ENCODE peak calls at places on chromosome 7, in five cellular contexts. One of them, this sample, is unnamed. For H3K4me1, the result is how much of the 10 kb centered on the place peaks cover.

GRCh38 chr7:73907554-73908122 is 46.7 kb downstream of the TMEM270 start:
- DNase-seq in keratinocyte: no peak
- DNase-seq in mammary epithelial cell: no peak
- DNase-seq in left ventricle myocardium inferior: no peak
- DNase-seq in PC-9: no peak
- DNase-seq in this sample: no peak

GRCh38 chr7:81583882-81584533 is 185.8 kb downstream of the HGF start:
- DNase-seq in left ventricle myocardium inferior: no peak
- DNase-seq in keratinocyte: no peak
- DNase-seq in mammary epithelial cell: no peak
- DNase-seq in PC-9: no peak
- DNase-seq in this sample: no peak

GRCh38 chr7:27579565-27579964 is 83.1 kb downstream of the HIBADH start:
- DNase-seq in mammary epithelial cell: no peak
- DNase-seq in left ventricle myocardium inferior: no peak
- DNase-seq in PC-9: no peak
- DNase-seq in keratinocyte: no peak
- DNase-seq in this sample: no peak

GRCh38 chr7:24381919-24382505 is 98.0 kb downstream of the NPY start:
- DNase-seq in mammary epithelial cell: peak
- DNase-seq in left ventricle myocardium inferior: no peak
- DNase-seq in PC-9: peak
- DNase-seq in keratinocyte: no peak
- DNase-seq in this sample: peak

GRCh38 chr7:134355925-134356324 is 39.2 kb upstream of the SLC35B4 start:
- DNase-seq in PC-9: peak
- DNase-seq in left ventricle myocardium inferior: peak
- DNase-seq in keratinocyte: no peak
- DNase-seq in mammary epithelial cell: peak
- DNase-seq in this sample: no peak

GRCh38 chr7:128833939-128834310 is 3.7 kb downstream of the FLNC start:
- DNase-seq in keratinocyte: no peak
- DNase-seq in mammary epithelial cell: no peak
- DNase-seq in PC-9: no peak
- DNase-seq in left ventricle myocardium inferior: no peak
- DNase-seq in this sample: no peak

GRCh38 chr7:112587504-112587903 is 106.7 kb downstream of the LSMEM1 start:
- DNase-seq in PC-9: no peak
- DNase-seq in keratinocyte: no peak
- DNase-seq in mammary epithelial cell: no peak
- DNase-seq in left ventricle myocardium inferior: no peak
- DNase-seq in this sample: no peak

GRCh38 chr7:104275900-104276299 is 52.5 kb upstream of the LHFPL3 start:
- DNase-seq in keratinocyte: no peak
- DNase-seq in left ventricle myocardium inferior: no peak
- DNase-seq in PC-9: no peak
- DNase-seq in mammary epithelial cell: peak
- DNase-seq in this sample: no peak

GRCh38 chr7:2953099-2953498 is 90.6 kb downstream of the CARD11 start:
- DNase-seq in left ventricle myocardium inferior: no peak
- DNase-seq in mammary epithelial cell: peak
- DNase-seq in PC-9: no peak
- DNase-seq in keratinocyte: no peak
- DNase-seq in this sample: no peak

GRCh38 chr7:121872831-121873764 is at the start of gene PTPRZ1:
- DNase-seq in left ventricle myocardium inferior: no peak
- DNase-seq in keratinocyte: no peak
- DNase-seq in PC-9: no peak
- DNase-seq in mammary epithelial cell: peak
- DNase-seq in this sample: no peak

GRCh38 chr7:41319601-41320000 is 383.3 kb downstream of the INHBA start:
- DNase-seq in PC-9: no peak
- DNase-seq in mammary epithelial cell: no peak
- DNase-seq in keratinocyte: no peak
- DNase-seq in left ventricle myocardium inferior: no peak
- DNase-seq in this sample: no peak

GRCh38 chr7:41312235-41312634 is 390.7 kb downstream of the INHBA start:
- DNase-seq in mammary epithelial cell: no peak
- DNase-seq in left ventricle myocardium inferior: no peak
- DNase-seq in PC-9: no peak
- DNase-seq in keratinocyte: no peak
- DNase-seq in this sample: no peak

GRCh38 chr7:41316410-41316809 is 386.5 kb downstream of the INHBA start:
- DNase-seq in PC-9: no peak
- DNase-seq in mammary epithelial cell: no peak
- DNase-seq in keratinocyte: no peak
- DNase-seq in left ventricle myocardium inferior: no peak
- DNase-seq in this sample: no peak

GRCh38 chr7:41313171-41313570 is 389.7 kb downstream of the INHBA start:
- DNase-seq in mammary epithelial cell: no peak
- DNase-seq in keratinocyte: no peak
- DNase-seq in left ventricle myocardium inferior: no peak
- DNase-seq in PC-9: no peak
- DNase-seq in this sample: no peak

GRCh38 chr7:41315764-41316163 is 387.1 kb downstream of the INHBA start:
- DNase-seq in PC-9: no peak
- DNase-seq in mammary epithelial cell: no peak
- DNase-seq in keratinocyte: no peak
- DNase-seq in left ventricle myocardium inferior: no peak
- DNase-seq in this sample: no peak
- TF ChIP-seq CTCF in PC-9: peak
- TF ChIP-seq CTCF in mammary epithelial cell: peak
- TF ChIP-seq CTCF in keratinocyte: peak
- TF ChIP-seq CTCF in left ventricle myocardium inferior: no peak
- TF ChIP-seq CTCF in this sample: no peak

DNA sequence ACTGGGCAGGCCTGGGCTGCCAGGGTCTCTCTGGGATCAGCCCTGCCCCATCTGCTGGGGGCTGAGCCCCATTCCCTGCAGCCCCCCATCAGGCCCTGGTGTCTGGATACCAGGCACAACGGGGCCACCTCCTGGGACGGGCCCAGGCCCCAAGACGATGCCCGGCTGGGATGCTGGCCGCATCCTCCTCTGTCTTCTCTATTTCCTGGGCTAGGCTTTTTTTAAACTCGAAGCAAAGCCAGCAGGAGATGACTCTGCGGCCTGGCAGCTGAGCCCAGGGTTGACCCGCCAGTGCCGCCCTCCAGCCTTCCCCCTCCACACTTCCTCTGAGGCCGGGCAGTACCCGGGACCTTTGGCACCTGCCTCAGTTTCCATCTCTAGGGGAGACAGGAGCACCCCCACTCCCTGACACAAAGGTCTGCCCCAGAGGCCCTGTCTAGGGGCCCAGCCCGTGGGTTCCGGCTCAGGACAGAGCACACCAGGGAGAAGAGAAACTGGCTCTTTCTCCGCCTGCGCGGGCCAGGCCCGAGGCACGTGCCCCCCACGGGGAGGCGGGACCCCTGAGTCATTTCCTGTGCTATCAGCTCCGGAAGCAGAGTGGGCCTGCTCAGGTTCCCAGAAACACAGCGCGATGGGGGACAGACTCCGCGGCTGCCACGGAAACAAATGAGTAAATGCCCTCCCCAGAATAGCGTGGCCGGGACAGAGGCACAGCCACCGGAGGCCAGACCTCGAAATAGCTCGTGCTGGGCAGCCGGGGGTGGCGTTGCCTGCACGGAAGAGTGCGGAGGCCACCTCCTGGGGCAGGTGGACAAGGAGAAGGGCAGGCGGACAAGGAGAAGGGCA is 84.6 kb upstream of the PDGFA start:
- DNase-seq in mammary epithelial cell: no peak
- DNase-seq in PC-9: no peak
- DNase-seq in left ventricle myocardium inferior: peak
- DNase-seq in keratinocyte: no peak
- DNase-seq in this sample: no peak
- H3K4me1 ChIP-seq in mammary epithelial cell: under half
- H3K4me1 ChIP-seq in PC-9: under half
- H3K4me1 ChIP-seq in left ventricle myocardium inferior: half or more
- H3K4me1 ChIP-seq in keratinocyte: under half
- H3K4me1 ChIP-seq in this sample: under half

GRCh38 chr7:91239171-91239604 is 25.0 kb upstream of the FZD1 start:
- DNase-seq in PC-9: no peak
- DNase-seq in left ventricle myocardium inferior: no peak
- DNase-seq in mammary epithelial cell: peak
- DNase-seq in keratinocyte: no peak
- DNase-seq in this sample: no peak
- TF ChIP-seq CTCF in PC-9: no peak
- TF ChIP-seq CTCF in left ventricle myocardium inferior: no peak
- TF ChIP-seq CTCF in mammary epithelial cell: no peak
- TF ChIP-seq CTCF in keratinocyte: no peak
- TF ChIP-seq CTCF in this sample: no peak

GRCh38 chr7:6392712-6393666 is 54.8 kb downstream of the DAGLB start:
- DNase-seq in mammary epithelial cell: peak
- DNase-seq in keratinocyte: peak
- DNase-seq in left ventricle myocardium inferior: peak
- DNase-seq in PC-9: peak
- DNase-seq in this sample: no peak

GRCh38 chr7:6387734-6388294 is 59.9 kb downstream of the DAGLB start:
- DNase-seq in mammary epithelial cell: no peak
- DNase-seq in left ventricle myocardium inferior: no peak
- DNase-seq in keratinocyte: no peak
- DNase-seq in PC-9: no peak
- DNase-seq in this sample: no peak

GRCh38 chr7:6386779-6387178 is 61.0 kb downstream of the DAGLB start:
- DNase-seq in PC-9: no peak
- DNase-seq in keratinocyte: no peak
- DNase-seq in left ventricle myocardium inferior: no peak
- DNase-seq in mammary epithelial cell: no peak
- DNase-seq in this sample: no peak

GRCh38 chr7:6385909-6386560 is 61.7 kb downstream of the DAGLB start:
- DNase-seq in left ventricle myocardium inferior: no peak
- DNase-seq in PC-9: peak
- DNase-seq in mammary epithelial cell: no peak
- DNase-seq in keratinocyte: no peak
- DNase-seq in this sample: no peak

GRCh38 chr7:6389728-6390127 is 58.0 kb downstream of the DAGLB start:
- DNase-seq in keratinocyte: no peak
- DNase-seq in left ventricle myocardium inferior: no peak
- DNase-seq in PC-9: no peak
- DNase-seq in mammary epithelial cell: no peak
- DNase-seq in this sample: no peak
- H3K4me1 ChIP-seq in keratinocyte: under half
- H3K4me1 ChIP-seq in left ventricle myocardium inferior: half or more
- H3K4me1 ChIP-seq in PC-9: half or more
- H3K4me1 ChIP-seq in mammary epithelial cell: under half
- H3K4me1 ChIP-seq in this sample: under half

DNA sequence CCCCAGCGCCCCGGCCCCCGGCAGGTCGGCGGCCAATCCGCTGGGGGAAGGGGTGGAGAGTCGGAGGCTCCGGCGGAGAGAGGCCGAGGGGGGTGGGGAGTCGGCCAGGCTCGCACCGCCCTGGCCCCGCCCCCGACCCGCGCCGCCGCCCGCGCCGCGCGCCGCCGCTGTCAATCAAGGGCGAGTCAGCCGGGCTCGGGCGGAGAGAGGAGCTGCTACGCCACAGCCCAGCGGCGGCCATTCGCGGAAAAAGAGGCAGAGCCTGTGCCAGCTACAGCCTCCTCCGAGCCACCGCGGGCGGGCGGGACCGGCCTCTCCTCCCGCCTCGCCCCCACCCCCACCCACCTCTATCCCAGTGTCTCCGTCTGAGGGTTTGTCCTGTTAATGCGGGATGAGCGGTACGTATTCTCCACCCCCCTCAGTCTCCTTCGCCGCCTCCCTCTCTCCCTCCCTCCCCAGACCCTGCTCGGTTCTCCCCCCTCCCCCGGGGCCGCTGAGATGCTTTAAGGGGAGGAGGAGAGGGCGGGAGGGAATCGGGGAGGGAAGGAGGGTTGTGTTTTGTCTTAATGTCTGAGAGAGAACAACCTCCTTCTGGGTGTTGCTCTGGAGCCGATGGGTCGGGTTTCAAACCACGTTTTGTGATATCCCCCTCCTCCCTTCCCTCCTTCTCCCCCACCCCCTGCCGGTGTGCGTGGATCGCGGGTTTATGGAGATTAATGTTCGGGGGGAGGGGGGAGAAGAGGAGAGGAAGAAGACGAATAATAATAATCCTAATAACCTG is at the start of gene SP4:
- DNase-seq in mammary epithelial cell: peak
- DNase-seq in keratinocyte: peak
- DNase-seq in PC-9: peak
- DNase-seq in left ventricle myocardium inferior: peak
- DNase-seq in this sample: peak
- TF ChIP-seq CTCF in mammary epithelial cell: no peak
- TF ChIP-seq CTCF in keratinocyte: no peak
- TF ChIP-seq CTCF in PC-9: no peak
- TF ChIP-seq CTCF in left ventricle myocardium inferior: peak
- TF ChIP-seq CTCF in this sample: no peak

GRCh38 chr7:55539380-55539779 is 32.9 kb downstream of the VOPP1 start:
- DNase-seq in mammary epithelial cell: no peak
- DNase-seq in left ventricle myocardium inferior: no peak
- DNase-seq in PC-9: no peak
- DNase-seq in keratinocyte: no peak
- DNase-seq in this sample: no peak

GRCh38 chr7:55540226-55540858 is 32.0 kb downstream of the VOPP1 start:
- DNase-seq in left ventricle myocardium inferior: no peak
- DNase-seq in PC-9: no peak
- DNase-seq in keratinocyte: no peak
- DNase-seq in mammary epithelial cell: no peak
- DNase-seq in this sample: no peak

GRCh38 chr7:55537458-55537825 is 34.9 kb downstream of the VOPP1 start:
- DNase-seq in mammary epithelial cell: no peak
- DNase-seq in keratinocyte: no peak
- DNase-seq in left ventricle myocardium inferior: no peak
- DNase-seq in PC-9: no peak
- DNase-seq in this sample: no peak

GRCh38 chr7:55536619-55537457 is 35.5 kb downstream of the VOPP1 start:
- DNase-seq in PC-9: no peak
- DNase-seq in left ventricle myocardium inferior: no peak
- DNase-seq in keratinocyte: no peak
- DNase-seq in mammary epithelial cell: no peak
- DNase-seq in this sample: no peak

DNA sequence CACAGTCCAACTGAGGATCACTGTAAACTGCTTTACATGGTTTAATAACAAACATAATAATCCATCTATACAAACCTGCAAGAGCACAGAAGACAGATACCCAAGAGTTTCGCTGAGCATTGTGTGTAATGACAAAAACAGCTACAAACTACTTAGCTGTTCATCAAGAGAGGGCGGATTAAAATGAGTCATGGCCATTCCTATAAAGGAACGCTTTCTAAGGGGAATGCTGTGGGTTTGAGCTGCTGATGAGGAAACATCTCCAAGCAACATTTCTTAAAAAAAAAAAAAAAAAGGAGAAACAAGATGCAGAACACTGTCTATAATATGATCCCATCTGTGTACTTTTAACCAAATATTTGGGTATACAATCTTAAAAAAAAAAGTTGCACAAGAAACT is 33.8 kb downstream of the VOPP1 start:
- DNase-seq in keratinocyte: no peak
- DNase-seq in mammary epithelial cell: peak
- DNase-seq in left ventricle myocardium inferior: no peak
- DNase-seq in PC-9: peak
- DNase-seq in this sample: no peak
- H3K4me1 ChIP-seq in keratinocyte: under half
- H3K4me1 ChIP-seq in mammary epithelial cell: under half
- H3K4me1 ChIP-seq in left ventricle myocardium inferior: under half
- H3K4me1 ChIP-seq in PC-9: under half
- H3K4me1 ChIP-seq in this sample: under half

GRCh38 chr7:116122972-116123595 is 87.3 kb upstream of the TES start:
- DNase-seq in keratinocyte: no peak
- DNase-seq in left ventricle myocardium inferior: no peak
- DNase-seq in PC-9: no peak
- DNase-seq in mammary epithelial cell: peak
- DNase-seq in this sample: peak
- TF ChIP-seq CTCF in keratinocyte: peak
- TF ChIP-seq CTCF in left ventricle myocardium inferior: peak
- TF ChIP-seq CTCF in PC-9: peak
- TF ChIP-seq CTCF in mammary epithelial cell: peak
- TF ChIP-seq CTCF in this sample: peak

This sample was measured in Caco-2.